ENCODE peak calls at places on chromosomes 6 and 20, in six cellular contexts. One of them, this sample, is unnamed.
A peak's percentile ranks its signal among the peaks of the same experiment; 100 is the strongest.

GRCh38 chr20:36167826-36168634 is 13.5 kb downstream of the EPB41L1 start:
- DNase-seq in IMR-90: peak; percentile 84
- DNase-seq in neuronal stem cell: no peak
- DNase-seq in H1: no peak
- DNase-seq in H9: no peak
- DNase-seq in trophoblast cell: no peak
- DNase-seq in this sample: peak; percentile 72

GRCh38 chr6:24738732-24739131 is 19.8 kb upstream of the C6orf62 start:
- DNase-seq in IMR-90: no peak
- DNase-seq in neuronal stem cell: no peak
- DNase-seq in H1: no peak
- DNase-seq in H9: no peak
- DNase-seq in trophoblast cell: no peak
- DNase-seq in this sample: no peak

GRCh38 chr6:169386431-169387057 is 132.9 kb upstream of the THBS2 start:
- DNase-seq in IMR-90: peak; percentile 7
- DNase-seq in neuronal stem cell: no peak
- DNase-seq in H1: no peak
- DNase-seq in H9: no peak
- DNase-seq in trophoblast cell: peak; percentile 61
- DNase-seq in this sample: no peak

GRCh38 chr6:144595266-144595665 is 310.1 kb downstream of the UTRN start:
- DNase-seq in IMR-90: peak; percentile 35
- DNase-seq in neuronal stem cell: no peak
- DNase-seq in H1: no peak
- DNase-seq in H9: no peak
- DNase-seq in trophoblast cell: no peak
- DNase-seq in this sample: no peak

GRCh38 chr20:48619126-48620101 is 208.4 kb downstream of the PREX1 start:
- DNase-seq in IMR-90: no peak
- DNase-seq in neuronal stem cell: no peak
- DNase-seq in H1: no peak
- DNase-seq in H9: no peak
- DNase-seq in trophoblast cell: no peak
- DNase-seq in this sample: no peak

GRCh38 chr6:36959555-36960250 is 5.2 kb downstream of the PI16 start:
- DNase-seq in IMR-90: no peak
- DNase-seq in neuronal stem cell: no peak
- DNase-seq in H1: no peak
- DNase-seq in H9: no peak
- DNase-seq in trophoblast cell: no peak
- DNase-seq in this sample: no peak

GRCh38 chr6:169452869-169453186 is 199.2 kb upstream of the THBS2 start:
- DNase-seq in IMR-90: peak; percentile 19
- DNase-seq in neuronal stem cell: no peak
- DNase-seq in H1: no peak
- DNase-seq in H9: no peak
- DNase-seq in trophoblast cell: no peak
- DNase-seq in this sample: no peak

GRCh38 chr6:49918787-49919186 is 45.2 kb downstream of the DEFB114 start:
- DNase-seq in IMR-90: no peak
- DNase-seq in neuronal stem cell: peak; percentile 59
- DNase-seq in H1: no peak
- DNase-seq in H9: peak; percentile 55
- DNase-seq in trophoblast cell: no peak
- DNase-seq in this sample: no peak

GRCh38 chr6:157952751-157953479 is 28.7 kb upstream of the SYNJ2 start:
- DNase-seq in IMR-90: peak; percentile 12
- DNase-seq in neuronal stem cell: no peak
- DNase-seq in H1: no peak
- DNase-seq in H9: no peak
- DNase-seq in trophoblast cell: no peak
- DNase-seq in this sample: no peak

GRCh38 chr6:135096403-135097130 is 41.9 kb upstream of the HBS1L start:
- DNase-seq in IMR-90: no peak
- DNase-seq in neuronal stem cell: no peak
- DNase-seq in H1: no peak
- DNase-seq in H9: no peak
- DNase-seq in trophoblast cell: no peak
- DNase-seq in this sample: no peak

GRCh38 chr6:135094403-135094821 is 39.8 kb upstream of the HBS1L start:
- DNase-seq in IMR-90: peak; percentile 14
- DNase-seq in neuronal stem cell: no peak
- DNase-seq in H1: no peak
- DNase-seq in H9: no peak
- DNase-seq in trophoblast cell: no peak
- DNase-seq in this sample: no peak

GRCh38 chr6:135093578-135093977 is 39.0 kb upstream of the HBS1L start:
- DNase-seq in IMR-90: no peak
- DNase-seq in neuronal stem cell: no peak
- DNase-seq in H1: no peak
- DNase-seq in H9: no peak
- DNase-seq in trophoblast cell: no peak
- DNase-seq in this sample: no peak

GRCh38 chr6:135095716-135096115 is 41.1 kb upstream of the HBS1L start:
- DNase-seq in IMR-90: no peak
- DNase-seq in neuronal stem cell: no peak
- DNase-seq in H1: no peak
- DNase-seq in H9: no peak
- DNase-seq in trophoblast cell: no peak
- DNase-seq in this sample: no peak

DNA sequence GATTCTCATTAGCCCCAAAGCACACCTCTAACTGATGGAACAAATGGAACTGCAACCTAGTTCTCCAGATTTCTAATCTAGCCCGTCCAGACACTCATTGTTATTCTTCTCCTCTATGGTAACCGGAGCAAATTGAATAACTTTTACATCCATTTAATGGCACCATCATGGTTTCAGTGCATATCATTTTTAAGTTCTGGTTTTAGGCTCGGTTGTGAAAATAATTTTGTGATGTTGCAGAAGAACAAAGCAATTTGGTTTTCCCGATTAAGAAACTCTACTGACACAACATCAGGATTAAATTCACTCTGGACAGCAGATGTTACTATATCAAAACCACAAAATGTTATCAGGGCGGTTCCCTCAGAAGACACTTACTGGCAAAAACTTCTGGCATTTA is 42.5 kb upstream of the HBS1L start:
- DNase-seq in IMR-90: no peak
- DNase-seq in neuronal stem cell: no peak
- DNase-seq in H1: no peak
- DNase-seq in H9: no peak
- DNase-seq in trophoblast cell: no peak
- DNase-seq in this sample: no peak
- H3K4me2 ChIP-seq in IMR-90: no peak overlapping the region
- H3K4me2 ChIP-seq in neuronal stem cell: no peak overlapping the region
- H3K4me2 ChIP-seq in H1: no peak overlapping the region
- H3K4me2 ChIP-seq in H9: no peak overlapping the region
- H3K4me2 ChIP-seq in trophoblast cell: no peak overlapping the region
- H3K4me2 ChIP-seq in this sample: no peak overlapping the region

GRCh38 chr6:142693446-142693845 is 251.5 kb downstream of the HIVEP2 start:
- DNase-seq in IMR-90: peak; percentile 68
- DNase-seq in neuronal stem cell: no peak
- DNase-seq in H1: no peak
- DNase-seq in H9: no peak
- DNase-seq in trophoblast cell: peak; percentile 16
- DNase-seq in this sample: peak; percentile 72
- H3K14ac ChIP-seq in IMR-90: peak overlapping the region; percentile 45
- H3K14ac ChIP-seq in neuronal stem cell: no peak overlapping the region
- H3K14ac ChIP-seq in H1: no peak overlapping the region
- H3K14ac ChIP-seq in H9: no peak overlapping the region
- H3K14ac ChIP-seq in trophoblast cell: no peak overlapping the region
- H3K14ac ChIP-seq in this sample: no peak overlapping the region

GRCh38 chr6:2132911-2133310 is 112.5 kb downstream of the GMDS start:
- DNase-seq in IMR-90: no peak
- DNase-seq in neuronal stem cell: no peak
- DNase-seq in H1: no peak
- DNase-seq in H9: no peak
- DNase-seq in trophoblast cell: no peak
- DNase-seq in this sample: no peak
- H3K4me1 ChIP-seq in IMR-90: peaks cover 2% of the 10 kb centered on the region
- H3K4me1 ChIP-seq in neuronal stem cell: peaks cover 2% of the 10 kb centered on the region
- H3K4me1 ChIP-seq in H1: no peaks in the 10 kb centered on the region
- H3K4me1 ChIP-seq in H9: peaks cover 2% of the 10 kb centered on the region
- H3K4me1 ChIP-seq in trophoblast cell: peaks cover 13% of the 10 kb centered on the region
- H3K4me1 ChIP-seq in this sample: no peaks in the 10 kb centered on the region

GRCh38 chr6:44661631-44662030 is 274.1 kb downstream of the CDC5L start:
- DNase-seq in IMR-90: no peak
- DNase-seq in neuronal stem cell: no peak
- DNase-seq in H1: no peak
- DNase-seq in H9: no peak
- DNase-seq in trophoblast cell: peak; percentile 67
- DNase-seq in this sample: no peak

GRCh38 chr6:44661221-44661609 is 273.7 kb downstream of the CDC5L start:
- DNase-seq in IMR-90: no peak
- DNase-seq in neuronal stem cell: no peak
- DNase-seq in H1: no peak
- DNase-seq in H9: no peak
- DNase-seq in trophoblast cell: peak; percentile 94
- DNase-seq in this sample: no peak

GRCh38 chr6:44663860-44664584 is 276.5 kb downstream of the CDC5L start:
- DNase-seq in IMR-90: no peak
- DNase-seq in neuronal stem cell: no peak
- DNase-seq in H1: no peak
- DNase-seq in H9: peak; percentile 18
- DNase-seq in trophoblast cell: no peak
- DNase-seq in this sample: no peak

GRCh38 chr6:44660561-44661220 is 273.2 kb downstream of the CDC5L start:
- DNase-seq in IMR-90: no peak
- DNase-seq in neuronal stem cell: no peak
- DNase-seq in H1: no peak
- DNase-seq in H9: no peak
- DNase-seq in trophoblast cell: no peak
- DNase-seq in this sample: no peak

DNA sequence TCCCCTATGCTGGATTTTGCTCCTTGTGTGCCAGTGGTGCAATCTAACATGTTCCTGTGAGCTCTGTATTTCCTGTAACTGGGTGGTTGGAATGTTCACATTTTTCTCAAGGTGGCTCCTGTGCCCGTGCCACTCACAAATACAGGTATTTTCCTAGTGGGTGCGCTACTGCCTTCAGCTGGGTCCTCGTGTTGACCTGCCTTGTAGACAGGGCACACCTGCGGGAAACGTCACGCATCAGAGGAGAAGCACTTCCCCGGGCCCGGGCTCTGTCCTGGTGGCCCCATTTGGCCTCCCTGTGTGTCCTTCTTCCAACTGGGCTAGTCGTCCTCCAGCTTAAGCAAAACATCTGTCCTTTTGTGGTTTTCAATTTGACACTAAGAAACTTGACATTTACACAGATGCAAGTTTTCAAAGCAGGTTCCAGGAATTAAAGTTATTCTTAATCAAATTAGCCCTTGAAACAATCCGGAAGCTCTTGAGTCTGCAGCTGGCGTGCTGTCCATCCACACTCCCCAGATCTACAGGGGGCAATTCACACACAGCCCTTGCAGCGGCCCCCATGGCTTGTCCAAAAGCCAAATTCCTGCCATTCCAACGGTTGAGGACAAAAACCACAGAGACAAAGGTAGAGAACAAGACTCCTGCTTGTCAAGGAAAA is 275.1 kb downstream of the CDC5L start:
- DNase-seq in IMR-90: no peak
- DNase-seq in neuronal stem cell: peak; percentile 85
- DNase-seq in H1: peak; percentile 64
- DNase-seq in H9: peak; percentile 85
- DNase-seq in trophoblast cell: peak; percentile 62
- DNase-seq in this sample: no peak
- H3K4me2 ChIP-seq in IMR-90: no peak overlapping the region
- H3K4me2 ChIP-seq in neuronal stem cell: peak overlapping the region; percentile 26
- H3K4me2 ChIP-seq in H1: peak overlapping the region; percentile 43
- H3K4me2 ChIP-seq in H9: no peak overlapping the region
- H3K4me2 ChIP-seq in trophoblast cell: peak overlapping the region; percentile 2
- H3K4me2 ChIP-seq in this sample: peak overlapping the region; percentile 6

DNA sequence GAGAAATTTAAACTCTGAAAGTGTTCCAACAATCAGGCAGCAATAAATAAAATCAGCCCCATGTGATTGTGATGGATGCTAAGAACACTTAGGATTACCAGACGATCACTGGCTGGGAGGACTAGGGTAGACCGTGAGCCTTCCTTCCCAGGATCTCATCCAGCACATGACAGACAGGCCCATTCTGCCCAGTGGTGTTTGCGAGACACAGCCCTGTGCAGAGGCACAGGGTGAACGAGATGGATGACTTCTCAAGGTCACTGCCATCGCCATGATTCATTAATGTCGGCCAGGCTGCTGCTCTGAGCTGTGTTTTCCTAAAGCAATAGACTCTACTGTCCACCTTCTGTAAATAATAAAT is 268.4 kb downstream of the BTBD9 start:
- DNase-seq in IMR-90: no peak
- DNase-seq in neuronal stem cell: no peak
- DNase-seq in H1: no peak
- DNase-seq in H9: no peak
- DNase-seq in trophoblast cell: no peak
- DNase-seq in this sample: peak; percentile 28
- H3K14ac ChIP-seq in IMR-90: no peak overlapping the region
- H3K14ac ChIP-seq in neuronal stem cell: no peak overlapping the region
- H3K14ac ChIP-seq in H1: no peak overlapping the region
- H3K14ac ChIP-seq in H9: no peak overlapping the region
- H3K14ac ChIP-seq in trophoblast cell: no peak overlapping the region
- H3K14ac ChIP-seq in this sample: no peak overlapping the region

GRCh38 chr20:47224300-47224791 is 132.2 kb downstream of the ZMYND8 start:
- DNase-seq in IMR-90: no peak
- DNase-seq in neuronal stem cell: no peak
- DNase-seq in H1: no peak
- DNase-seq in H9: no peak
- DNase-seq in trophoblast cell: no peak
- DNase-seq in this sample: no peak
- H3K4me1 ChIP-seq in IMR-90: no peaks in the 10 kb centered on the region
- H3K4me1 ChIP-seq in neuronal stem cell: peaks cover 2% of the 10 kb centered on the region
- H3K4me1 ChIP-seq in H1: no peaks in the 10 kb centered on the region
- H3K4me1 ChIP-seq in H9: no peaks in the 10 kb centered on the region
- H3K4me1 ChIP-seq in trophoblast cell: no peaks in the 10 kb centered on the region
- H3K4me1 ChIP-seq in this sample: peaks cover 7% of the 10 kb centered on the region

GRCh38 chr6:117440558-117441525 is 15.1 kb upstream of the ROS1 start:
- DNase-seq in IMR-90: peak; percentile 93
- DNase-seq in neuronal stem cell: no peak
- DNase-seq in H1: no peak
- DNase-seq in H9: no peak
- DNase-seq in trophoblast cell: peak; percentile 92
- DNase-seq in this sample: peak; percentile 89
- H3K4me2 ChIP-seq in IMR-90: no peak overlapping the region
- H3K4me2 ChIP-seq in neuronal stem cell: no peak overlapping the region
- H3K4me2 ChIP-seq in H1: no peak overlapping the region
- H3K4me2 ChIP-seq in H9: no peak overlapping the region
- H3K4me2 ChIP-seq in trophoblast cell: no peak overlapping the region
- H3K4me2 ChIP-seq in this sample: no peak overlapping the region

This sample was measured in mesenchymal stem cell.